ENCODE peak calls at places on chromosomes 7 and 10, in seven cellular contexts. J, X, A, N, M, L and I are unnamed samples.

GRCh38 chr10:50992972-50993766 is 81.1 kb upstream of the PRKG1 start:
- DNase-seq in L (no peak), X (no peak), M (no peak), A (peak; percentile 64), J (peak; percentile 86), N (no peak), I (no peak)

GRCh38 chr7:47231081-47231480 is 350.8 kb downstream of the TNS3 start:
- DNase-seq in L (no peak), N (no peak), M (no peak), J (no peak), A (no peak), X (no peak), I (no peak)

GRCh38 chr10:66836057-66836456 is 89.8 kb upstream of the LRRTM3 start:
- DNase-seq in J (peak; percentile 52), N (no peak), X (no peak), A (no peak), L (no peak), M (no peak), I (peak; percentile 32)

GRCh38 chr10:59879363-59879935 is 26.9 kb downstream of the CCDC6 start:
- DNase-seq in N (no peak), J (no peak), X (no peak), L (no peak), A (no peak), M (no peak), I (no peak)

GRCh38 chr10:3658766-3659165 is 126.2 kb downstream of the KLF6 start:
- DNase-seq in A (no peak), M (no peak), L (no peak), J (no peak), N (no peak), X (no peak), I (no peak)

GRCh38 chr7:127766831-127767489 is 115.0 kb downstream of the SND1 start:
- DNase-seq in X (no peak), N (no peak), A (no peak), L (no peak), J (no peak), M (no peak), I (no peak)

GRCh38 chr10:77771450-77771849 is 133.8 kb upstream of the KCNMA1 start:
- DNase-seq in L (no peak), M (no peak), N (no peak), A (no peak), J (no peak), X (no peak), I (no peak)

GRCh38 chr7:49791089-49791741 is 17.8 kb downstream of the VWC2 start:
- DNase-seq in M (no peak), L (peak; percentile 26), X (no peak), N (no peak), J (no peak), A (no peak), I (no peak)

GRCh38 chr7:41834805-41835694 is 132.2 kb upstream of the INHBA start:
- DNase-seq in J (peak; percentile 85), X (no peak), M (no peak), L (no peak), N (no peak), A (no peak), I (no peak)

GRCh38 chr7:117937049-117937448 is 63.8 kb upstream of the CTTNBP2 start:
- DNase-seq in J (no peak), A (no peak), L (no peak), N (no peak), M (no peak), X (no peak), I (no peak)

GRCh38 chr10:81953420-81953819 is 78.4 kb downstream of the NRG3 start:
- DNase-seq in N (no peak), J (no peak), L (no peak), X (no peak), M (no peak), A (no peak), I (no peak)

GRCh38 chr10:5396545-5396944 is 8.1 kb downstream of the TUBAL3 start:
- DNase-seq in N (no peak), M (no peak), L (no peak), X (no peak), J (no peak), A (no peak), I (no peak)

GRCh38 chr10:110612629-110613028 is 31.5 kb upstream of the RBM20 start:
- DNase-seq in A (no peak), M (no peak), J (no peak), L (no peak), X (no peak), N (no peak), I (no peak)

GRCh38 chr7:45957721-45958120 is 36.6 kb upstream of the IGFBP3 start:
- DNase-seq in N (no peak), M (no peak), A (no peak), J (no peak), X (no peak), L (no peak), I (no peak)

GRCh38 chr10:103466734-103467133 is 8.0 kb upstream of the CALHM1 start:
- DNase-seq in X (no peak), J (no peak), N (no peak), L (no peak), M (no peak), A (no peak), I (no peak)

GRCh38 chr7:54541941-54542618 is at the start of gene VSTM2A:
- DNase-seq in X (no peak), J (no peak), M (no peak), L (no peak), N (no peak), A (no peak), I (no peak)

GRCh38 chr10:601356-601963 is 88.0 kb downstream of the DIP2C start:
- DNase-seq in X (no peak), N (no peak), M (no peak), J (no peak), A (no peak), L (no peak), I (no peak)

GRCh38 chr10:100534726-100535125 is 1.0 kb upstream of the HIF1AN start:
- DNase-seq in N (no peak), J (no peak), L (no peak), X (no peak), A (no peak), M (no peak), I (no peak)

GRCh38 chr10:63252095-63252762 is 119.1 kb downstream of the NRBF2 start:
- DNase-seq in J (no peak), M (no peak), L (no peak), X (no peak), A (no peak), N (no peak), I (no peak)

GRCh38 chr10:79038841-79039201 is 29.9 kb upstream of the ZMIZ1 start:
- DNase-seq in N (no peak), A (no peak), M (no peak), L (no peak), X (no peak), J (no peak), I (no peak)